ENCODE peak calls at places on chromosome 16, in seven cellular contexts. One of them, this sample, is unnamed.

GRCh38 chr16:72739577-72739976 is 308.4 kb downstream of the ZFHX3 start:
- DNase-seq in activated CD4-positive, alpha-beta T cell treated with anti-CD3 and anti-CD28 coated beads, Interleukin-2, amount 10 ng/mL, durations not matched to agents 7 days and 5 days: no peak
- DNase-seq in fibroblast of the aortic adventitia: peak; percentile 26
- DNase-seq in body of pancreas: no peak
- DNase-seq in anterior cingulate cortex: no peak
- DNase-seq in activated naive CD8-positive, alpha-beta T cell treated with anti-CD3 and anti-CD28 coated beads, Interleukin-2, amount 50 U/mL, for 24 hours: no peak
- DNase-seq in AG08395: peak; percentile 31
- DNase-seq in this sample: peak; percentile 72

GRCh38 chr16:79635488-79635887 is 35.0 kb upstream of the MAF start:
- DNase-seq in activated CD4-positive, alpha-beta T cell treated with anti-CD3 and anti-CD28 coated beads, Interleukin-2, amount 10 ng/mL, durations not matched to agents 7 days and 5 days: no peak
- DNase-seq in fibroblast of the aortic adventitia: no peak
- DNase-seq in body of pancreas: no peak
- DNase-seq in anterior cingulate cortex: no peak
- DNase-seq in activated naive CD8-positive, alpha-beta T cell treated with anti-CD3 and anti-CD28 coated beads, Interleukin-2, amount 50 U/mL, for 24 hours: no peak
- DNase-seq in AG08395: no peak
- DNase-seq in this sample: no peak

GRCh38 chr16:56983211-56983751 is 6.1 kb upstream of the NLRC5 start:
- DNase-seq in activated CD4-positive, alpha-beta T cell treated with anti-CD3 and anti-CD28 coated beads, Interleukin-2, amount 10 ng/mL, durations not matched to agents 7 days and 5 days: no peak
- DNase-seq in fibroblast of the aortic adventitia: no peak
- DNase-seq in body of pancreas: peak; percentile 52
- DNase-seq in anterior cingulate cortex: no peak
- DNase-seq in activated naive CD8-positive, alpha-beta T cell treated with anti-CD3 and anti-CD28 coated beads, Interleukin-2, amount 50 U/mL, for 24 hours: no peak
- DNase-seq in AG08395: no peak
- DNase-seq in this sample: no peak

GRCh38 chr16:53530046-53530445 is 27.0 kb upstream of the AKTIP start:
- DNase-seq in activated CD4-positive, alpha-beta T cell treated with anti-CD3 and anti-CD28 coated beads, Interleukin-2, amount 10 ng/mL, durations not matched to agents 7 days and 5 days: no peak
- DNase-seq in fibroblast of the aortic adventitia: no peak
- DNase-seq in body of pancreas: no peak
- DNase-seq in anterior cingulate cortex: no peak
- DNase-seq in activated naive CD8-positive, alpha-beta T cell treated with anti-CD3 and anti-CD28 coated beads, Interleukin-2, amount 50 U/mL, for 24 hours: no peak
- DNase-seq in AG08395: no peak
- DNase-seq in this sample: no peak

GRCh38 chr16:81376880-81377279 is 62.1 kb downstream of the GAN start:
- DNase-seq in activated CD4-positive, alpha-beta T cell treated with anti-CD3 and anti-CD28 coated beads, Interleukin-2, amount 10 ng/mL, durations not matched to agents 7 days and 5 days: no peak
- DNase-seq in fibroblast of the aortic adventitia: no peak
- DNase-seq in body of pancreas: no peak
- DNase-seq in anterior cingulate cortex: no peak
- DNase-seq in activated naive CD8-positive, alpha-beta T cell treated with anti-CD3 and anti-CD28 coated beads, Interleukin-2, amount 50 U/mL, for 24 hours: peak; percentile 23
- DNase-seq in AG08395: no peak
- DNase-seq in this sample: no peak

GRCh38 chr16:2159052-2159838 is 3.7 kb downstream of the TRAF7 start:
- DNase-seq in activated CD4-positive, alpha-beta T cell treated with anti-CD3 and anti-CD28 coated beads, Interleukin-2, amount 10 ng/mL, durations not matched to agents 7 days and 5 days: no peak
- DNase-seq in fibroblast of the aortic adventitia: peak; percentile 87
- DNase-seq in body of pancreas: no peak
- DNase-seq in anterior cingulate cortex: peak; percentile 50
- DNase-seq in activated naive CD8-positive, alpha-beta T cell treated with anti-CD3 and anti-CD28 coated beads, Interleukin-2, amount 50 U/mL, for 24 hours: no peak
- DNase-seq in AG08395: peak; percentile 63
- DNase-seq in this sample: peak; percentile 89

GRCh38 chr16:50285406-50286003 is 19.2 kb downstream of the ADCY7 start:
- DNase-seq in activated CD4-positive, alpha-beta T cell treated with anti-CD3 and anti-CD28 coated beads, Interleukin-2, amount 10 ng/mL, durations not matched to agents 7 days and 5 days: no peak
- DNase-seq in fibroblast of the aortic adventitia: no peak
- DNase-seq in body of pancreas: no peak
- DNase-seq in anterior cingulate cortex: no peak
- DNase-seq in activated naive CD8-positive, alpha-beta T cell treated with anti-CD3 and anti-CD28 coated beads, Interleukin-2, amount 50 U/mL, for 24 hours: no peak
- DNase-seq in AG08395: peak; percentile 18
- DNase-seq in this sample: no peak

GRCh38 chr16:22324787-22325597 is 27.8 kb downstream of the POLR3E start:
- DNase-seq in activated CD4-positive, alpha-beta T cell treated with anti-CD3 and anti-CD28 coated beads, Interleukin-2, amount 10 ng/mL, durations not matched to agents 7 days and 5 days: no peak
- DNase-seq in fibroblast of the aortic adventitia: no peak
- DNase-seq in body of pancreas: no peak
- DNase-seq in anterior cingulate cortex: no peak
- DNase-seq in activated naive CD8-positive, alpha-beta T cell treated with anti-CD3 and anti-CD28 coated beads, Interleukin-2, amount 50 U/mL, for 24 hours: no peak
- DNase-seq in AG08395: no peak
- DNase-seq in this sample: no peak

GRCh38 chr16:81723098-81723723 is 55.9 kb upstream of the PLCG2 start:
- DNase-seq in activated CD4-positive, alpha-beta T cell treated with anti-CD3 and anti-CD28 coated beads, Interleukin-2, amount 10 ng/mL, durations not matched to agents 7 days and 5 days: peak; percentile 75
- DNase-seq in fibroblast of the aortic adventitia: peak; percentile 88
- DNase-seq in body of pancreas: peak; percentile 30
- DNase-seq in anterior cingulate cortex: no peak
- DNase-seq in activated naive CD8-positive, alpha-beta T cell treated with anti-CD3 and anti-CD28 coated beads, Interleukin-2, amount 50 U/mL, for 24 hours: no peak
- DNase-seq in AG08395: peak; percentile 82
- DNase-seq in this sample: peak; percentile 84

GRCh38 chr16:68490829-68491575 is 42.7 kb upstream of the SMPD3 start:
- DNase-seq in activated CD4-positive, alpha-beta T cell treated with anti-CD3 and anti-CD28 coated beads, Interleukin-2, amount 10 ng/mL, durations not matched to agents 7 days and 5 days: no peak
- DNase-seq in fibroblast of the aortic adventitia: peak; percentile 11
- DNase-seq in body of pancreas: peak; percentile 91
- DNase-seq in anterior cingulate cortex: no peak
- DNase-seq in activated naive CD8-positive, alpha-beta T cell treated with anti-CD3 and anti-CD28 coated beads, Interleukin-2, amount 50 U/mL, for 24 hours: no peak
- DNase-seq in AG08395: peak; percentile 67
- DNase-seq in this sample: peak; percentile 29

GRCh38 chr16:85641776-85642176 is 28.7 kb downstream of the GSE1 start:
- DNase-seq in activated CD4-positive, alpha-beta T cell treated with anti-CD3 and anti-CD28 coated beads, Interleukin-2, amount 10 ng/mL, durations not matched to agents 7 days and 5 days: no peak
- DNase-seq in fibroblast of the aortic adventitia: peak; percentile 37
- DNase-seq in body of pancreas: peak; percentile 96
- DNase-seq in anterior cingulate cortex: no peak
- DNase-seq in activated naive CD8-positive, alpha-beta T cell treated with anti-CD3 and anti-CD28 coated beads, Interleukin-2, amount 50 U/mL, for 24 hours: no peak
- DNase-seq in AG08395: peak; percentile 66
- DNase-seq in this sample: no peak

GRCh38 chr16:66752379-66752778 is 970 bp upstream of the DYNC1LI2 start:
- DNase-seq in activated CD4-positive, alpha-beta T cell treated with anti-CD3 and anti-CD28 coated beads, Interleukin-2, amount 10 ng/mL, durations not matched to agents 7 days and 5 days: no peak
- DNase-seq in fibroblast of the aortic adventitia: no peak
- DNase-seq in body of pancreas: no peak
- DNase-seq in anterior cingulate cortex: no peak
- DNase-seq in activated naive CD8-positive, alpha-beta T cell treated with anti-CD3 and anti-CD28 coated beads, Interleukin-2, amount 50 U/mL, for 24 hours: no peak
- DNase-seq in AG08395: no peak
- DNase-seq in this sample: no peak

GRCh38 chr16:23962001-23962400 is 126.2 kb downstream of the PRKCB start:
- DNase-seq in activated CD4-positive, alpha-beta T cell treated with anti-CD3 and anti-CD28 coated beads, Interleukin-2, amount 10 ng/mL, durations not matched to agents 7 days and 5 days: no peak
- DNase-seq in fibroblast of the aortic adventitia: no peak
- DNase-seq in body of pancreas: no peak
- DNase-seq in anterior cingulate cortex: no peak
- DNase-seq in activated naive CD8-positive, alpha-beta T cell treated with anti-CD3 and anti-CD28 coated beads, Interleukin-2, amount 50 U/mL, for 24 hours: peak; percentile 70
- DNase-seq in AG08395: no peak
- DNase-seq in this sample: no peak

GRCh38 chr16:19502395-19503131 is 19.3 kb downstream of the GDE1 start:
- DNase-seq in activated CD4-positive, alpha-beta T cell treated with anti-CD3 and anti-CD28 coated beads, Interleukin-2, amount 10 ng/mL, durations not matched to agents 7 days and 5 days: peak; percentile 78
- DNase-seq in fibroblast of the aortic adventitia: peak; percentile 84
- DNase-seq in body of pancreas: peak; percentile 80
- DNase-seq in anterior cingulate cortex: peak; percentile 10
- DNase-seq in activated naive CD8-positive, alpha-beta T cell treated with anti-CD3 and anti-CD28 coated beads, Interleukin-2, amount 50 U/mL, for 24 hours: peak; percentile 74
- DNase-seq in AG08395: peak; percentile 76
- DNase-seq in this sample: peak; percentile 77

GRCh38 chr16:84836234-84836647 is 16.5 kb downstream of the CRISPLD2 start:
- DNase-seq in activated CD4-positive, alpha-beta T cell treated with anti-CD3 and anti-CD28 coated beads, Interleukin-2, amount 10 ng/mL, durations not matched to agents 7 days and 5 days: no peak
- DNase-seq in fibroblast of the aortic adventitia: peak; percentile 100
- DNase-seq in body of pancreas: peak; percentile 49
- DNase-seq in anterior cingulate cortex: no peak
- DNase-seq in activated naive CD8-positive, alpha-beta T cell treated with anti-CD3 and anti-CD28 coated beads, Interleukin-2, amount 50 U/mL, for 24 hours: no peak
- DNase-seq in AG08395: peak; percentile 98
- DNase-seq in this sample: peak; percentile 100

GRCh38 chr16:86727131-86727530 is 148.8 kb downstream of the FOXL1 start:
- DNase-seq in activated CD4-positive, alpha-beta T cell treated with anti-CD3 and anti-CD28 coated beads, Interleukin-2, amount 10 ng/mL, durations not matched to agents 7 days and 5 days: no peak
- DNase-seq in fibroblast of the aortic adventitia: no peak
- DNase-seq in body of pancreas: no peak
- DNase-seq in anterior cingulate cortex: no peak
- DNase-seq in activated naive CD8-positive, alpha-beta T cell treated with anti-CD3 and anti-CD28 coated beads, Interleukin-2, amount 50 U/mL, for 24 hours: no peak
- DNase-seq in AG08395: no peak
- DNase-seq in this sample: no peak

GRCh38 chr16:75108792-75109731 is 7.5 kb downstream of the LDHD start:
- DNase-seq in activated CD4-positive, alpha-beta T cell treated with anti-CD3 and anti-CD28 coated beads, Interleukin-2, amount 10 ng/mL, durations not matched to agents 7 days and 5 days: peak; percentile 57
- DNase-seq in fibroblast of the aortic adventitia: peak; percentile 88
- DNase-seq in body of pancreas: peak; percentile 96
- DNase-seq in anterior cingulate cortex: peak; percentile 75
- DNase-seq in activated naive CD8-positive, alpha-beta T cell treated with anti-CD3 and anti-CD28 coated beads, Interleukin-2, amount 50 U/mL, for 24 hours: peak; percentile 84
- DNase-seq in AG08395: peak; percentile 87
- DNase-seq in this sample: peak; percentile 94

GRCh38 chr16:21250072-21250923 is 16.8 kb downstream of the ANKS4B start:
- DNase-seq in activated CD4-positive, alpha-beta T cell treated with anti-CD3 and anti-CD28 coated beads, Interleukin-2, amount 10 ng/mL, durations not matched to agents 7 days and 5 days: no peak
- DNase-seq in fibroblast of the aortic adventitia: no peak
- DNase-seq in body of pancreas: no peak
- DNase-seq in anterior cingulate cortex: no peak
- DNase-seq in activated naive CD8-positive, alpha-beta T cell treated with anti-CD3 and anti-CD28 coated beads, Interleukin-2, amount 50 U/mL, for 24 hours: no peak
- DNase-seq in AG08395: no peak
- DNase-seq in this sample: no peak

GRCh38 chr16:67942200-67942509 is 1.8 kb downstream of the LCAT start:
- DNase-seq in activated CD4-positive, alpha-beta T cell treated with anti-CD3 and anti-CD28 coated beads, Interleukin-2, amount 10 ng/mL, durations not matched to agents 7 days and 5 days: peak; percentile 50
- DNase-seq in fibroblast of the aortic adventitia: peak; percentile 30
- DNase-seq in body of pancreas: peak; percentile 52
- DNase-seq in anterior cingulate cortex: no peak
- DNase-seq in activated naive CD8-positive, alpha-beta T cell treated with anti-CD3 and anti-CD28 coated beads, Interleukin-2, amount 50 U/mL, for 24 hours: peak; percentile 42
- DNase-seq in AG08395: peak; percentile 50
- DNase-seq in this sample: peak; percentile 27

GRCh38 chr16:23384878-23385277 is 68.1 kb downstream of the COG7 start:
- DNase-seq in activated CD4-positive, alpha-beta T cell treated with anti-CD3 and anti-CD28 coated beads, Interleukin-2, amount 10 ng/mL, durations not matched to agents 7 days and 5 days: no peak
- DNase-seq in fibroblast of the aortic adventitia: no peak
- DNase-seq in body of pancreas: no peak
- DNase-seq in anterior cingulate cortex: no peak
- DNase-seq in activated naive CD8-positive, alpha-beta T cell treated with anti-CD3 and anti-CD28 coated beads, Interleukin-2, amount 50 U/mL, for 24 hours: no peak
- DNase-seq in AG08395: no peak
- DNase-seq in this sample: peak; percentile 41

GRCh38 chr16:50273888-50274770 is 7.8 kb downstream of the ADCY7 start:
- DNase-seq in activated CD4-positive, alpha-beta T cell treated with anti-CD3 and anti-CD28 coated beads, Interleukin-2, amount 10 ng/mL, durations not matched to agents 7 days and 5 days: peak; percentile 62
- DNase-seq in fibroblast of the aortic adventitia: no peak
- DNase-seq in body of pancreas: no peak
- DNase-seq in anterior cingulate cortex: no peak
- DNase-seq in activated naive CD8-positive, alpha-beta T cell treated with anti-CD3 and anti-CD28 coated beads, Interleukin-2, amount 50 U/mL, for 24 hours: peak; percentile 59
- DNase-seq in AG08395: no peak
- DNase-seq in this sample: no peak

GRCh38 chr16:85192736-85193493 is 80.6 kb upstream of the CIBAR2 start:
- DNase-seq in activated CD4-positive, alpha-beta T cell treated with anti-CD3 and anti-CD28 coated beads, Interleukin-2, amount 10 ng/mL, durations not matched to agents 7 days and 5 days: no peak
- DNase-seq in fibroblast of the aortic adventitia: peak; percentile 45
- DNase-seq in body of pancreas: no peak
- DNase-seq in anterior cingulate cortex: no peak
- DNase-seq in activated naive CD8-positive, alpha-beta T cell treated with anti-CD3 and anti-CD28 coated beads, Interleukin-2, amount 50 U/mL, for 24 hours: no peak
- DNase-seq in AG08395: peak; percentile 45
- DNase-seq in this sample: no peak

This sample was measured in astrocyte of the spinal cord.